ENCODE peak calls at places on chromosomes 1 and 21, in six cellular contexts. C, D, I, E, R and Q are unnamed samples.

GRCh38 chr1:22673486-22674409 is 20.7 kb downstream of the C1QB start:
- DNase-seq in C (peak), D (peak), I (no peak), E (peak), R (peak), Q (peak)

GRCh38 chr1:234175363-234175762 is 197.9 kb upstream of the COA6 start:
- DNase-seq in C (no peak), D (no peak), I (no peak), E (no peak), R (no peak), Q (no peak)

GRCh38 chr1:155081472-155082300 is 3.0 kb downstream of the EFNA3 start:
- DNase-seq in C (no peak), D (no peak), I (no peak), E (peak), R (no peak), Q (no peak)

GRCh38 chr21:34807881-34808568 is 139.2 kb downstream of the CLIC6 start:
- DNase-seq in C (no peak), D (no peak), I (peak), E (peak), R (peak), Q (peak)

GRCh38 chr1:73887412-73887811 is 310.6 kb downstream of the LRRIQ3 start:
- DNase-seq in C (no peak), D (no peak), I (no peak), E (no peak), R (no peak), Q (no peak)

GRCh38 chr21:45724994-45725843 is 81.7 kb downstream of the PCBP3 start:
- DNase-seq in C (no peak), D (no peak), I (no peak), E (no peak), R (no peak), Q (no peak)

GRCh38 chr1:112975336-112975735 is 19.3 kb upstream of the SLC16A1 start:
- DNase-seq in C (peak), D (no peak), I (no peak), E (no peak), R (no peak), Q (no peak)

GRCh38 chr1:43273708-43274107 is 3.9 kb downstream of the TMEM125 start:
- DNase-seq in C (no peak), D (no peak), I (no peak), E (no peak), R (no peak), Q (no peak)

GRCh38 chr1:203158967-203159665 is 16.5 kb downstream of the MYBPH start:
- DNase-seq in C (no peak), D (no peak), I (no peak), E (no peak), R (no peak), Q (no peak)

GRCh38 chr1:179575497-179576314 is at the start of gene NPHS2:
- DNase-seq in C (no peak), D (peak), I (no peak), E (no peak), R (no peak), Q (no peak)

GRCh38 chr1:10943991-10944730 is 68.3 kb upstream of the TARDBP start:
- DNase-seq in C (peak), D (no peak), I (no peak), E (no peak), R (peak), Q (no peak)

GRCh38 chr1:41683681-41684500 is 199.4 kb upstream of the EDN2 start:
- DNase-seq in C (no peak), D (no peak), I (peak), E (no peak), R (peak), Q (peak)

GRCh38 chr1:89047734-89048133 is 17.3 kb downstream of the GBP1 start:
- DNase-seq in C (no peak), D (no peak), I (no peak), E (no peak), R (peak), Q (no peak)

GRCh38 chr1:67583462-67583950 is 101.5 kb upstream of the GADD45A start:
- DNase-seq in C (no peak), D (no peak), I (no peak), E (no peak), R (no peak), Q (no peak)

GRCh38 chr21:39105341-39105765 is 77.9 kb downstream of the PSMG1 start:
- DNase-seq in C (no peak), D (no peak), I (no peak), E (no peak), R (no peak), Q (no peak)

GRCh38 chr1:117646007-117646913 is 40.4 kb downstream of the TENT5C start:
- DNase-seq in C (no peak), D (no peak), I (no peak), E (no peak), R (no peak), Q (no peak)

GRCh38 chr1:53580739-53581475 is 121.7 kb downstream of the DMRTB1 start:
- DNase-seq in C (no peak), D (no peak), I (no peak), E (no peak), R (no peak), Q (no peak)

GRCh38 chr1:213284626-213285025 is 233.6 kb downstream of the RPS6KC1 start:
- DNase-seq in C (no peak), D (no peak), I (no peak), E (no peak), R (peak), Q (peak)

GRCh38 chr1:31704261-31705079 is 653 bp upstream of the COL16A1 start:
- DNase-seq in C (no peak), D (no peak), I (no peak), E (no peak), R (no peak), Q (peak)

GRCh38 chr1:234852659-234853058 is 242.7 kb upstream of the IRF2BP2 start:
- DNase-seq in C (no peak), D (no peak), I (no peak), E (no peak), R (no peak), Q (no peak)